ENCODE peak calls at places on chromosomes 7 and 10, in eight cellular contexts. M is AG08395, N is bronchial epithelial cell, A is GM04504, B is NB4, I is fibroblast of mammary gland, X is uterus, F is amygdala. L is an unnamed sample.

GRCh38 chr7:44473295-44473694 is 17.2 kb downstream of the NUDCD3 start:
- DNase-seq in M (peak; percentile 14), N (peak; percentile 83), A (no peak), B (no peak), I (peak; percentile 32), X (no peak), F (no peak), L (no peak)

GRCh38 chr7:16811555-16811954 is 6.8 kb upstream of the AGR2 start:
- DNase-seq in M (peak; percentile 49), N (peak; percentile 89), A (no peak), B (no peak), I (peak; percentile 28), X (no peak), F (no peak), L (peak; percentile 40)

GRCh38 chr10:132692311-132692710 is 93.6 kb downstream of the NKX6-2 start:
- DNase-seq in M (no peak), N (no peak), A (no peak), B (no peak), I (no peak), X (no peak), F (no peak), L (no peak)

GRCh38 chr7:17549406-17549805 is 251.0 kb downstream of the AHR start:
- DNase-seq in M (no peak), N (no peak), A (no peak), B (no peak), I (no peak), X (no peak), F (no peak), L (no peak)

GRCh38 chr7:155412416-155413253 is 45.3 kb upstream of the EN2 start:
- DNase-seq in M (peak; percentile 53), N (peak; percentile 5), A (peak; percentile 11), B (peak; percentile 76), I (peak; percentile 31), X (no peak), F (no peak), L (no peak)

GRCh38 chr10:18402766-18403346 is 248.5 kb downstream of the NSUN6 start:
- DNase-seq in M (no peak), N (no peak), A (no peak), B (no peak), I (peak; percentile 58), X (no peak), F (no peak), L (no peak)

GRCh38 chr7:156612930-156613329 is 27.6 kb upstream of the RNF32 start:
- DNase-seq in M (no peak), N (no peak), A (no peak), B (peak; percentile 30), I (no peak), X (no peak), F (no peak), L (no peak)

GRCh38 chr7:90552521-90552920 is 43.6 kb upstream of the CDK14 start:
- DNase-seq in M (peak; percentile 6), N (peak; percentile 57), A (no peak), B (peak; percentile 31), I (peak; percentile 45), X (no peak), F (no peak), L (no peak)

GRCh38 chr7:54680377-54681005 is 78.5 kb downstream of the SEC61G start:
- DNase-seq in M (no peak), N (no peak), A (no peak), B (no peak), I (no peak), X (no peak), F (no peak), L (no peak)

GRCh38 chr10:21368728-21369425 is 156.6 kb downstream of the SKIDA1 start:
- DNase-seq in M (no peak), N (peak; percentile 91), A (no peak), B (no peak), I (no peak), X (peak; percentile 76), F (no peak), L (no peak)

GRCh38 chr7:140680886-140681285 is 8.1 kb downstream of the ADCK2 start:
- DNase-seq in M (no peak), N (no peak), A (no peak), B (no peak), I (no peak), X (no peak), F (no peak), L (no peak)

GRCh38 chr10:14798631-14799030 is 23.9 kb upstream of the FAM107B start:
- DNase-seq in M (no peak), N (no peak), A (no peak), B (no peak), I (no peak), X (no peak), F (no peak), L (no peak)

GRCh38 chr10:42753507-42754154 is 29.0 kb upstream of the BMS1 start:
- DNase-seq in M (peak; percentile 7), N (no peak), A (no peak), B (peak; percentile 13), I (no peak), X (peak; percentile 30), F (no peak), L (no peak)

GRCh38 chr7:98643232-98643985 is 26.3 kb downstream of the NPTX2 start:
- DNase-seq in M (no peak), N (no peak), A (no peak), B (no peak), I (no peak), X (no peak), F (no peak), L (no peak)

GRCh38 chr7:2886900-2887299 is 42.8 kb upstream of the GNA12 start:
- DNase-seq in M (peak; percentile 70), N (peak; percentile 61), A (peak; percentile 28), B (peak; percentile 80), I (peak; percentile 84), X (no peak), F (no peak), L (peak; percentile 17)

GRCh38 chr7:128796325-128796724 is 4.6 kb downstream of the CCDC136 start:
- DNase-seq in M (peak; percentile 27), N (peak; percentile 31), A (no peak), B (peak; percentile 31), I (peak; percentile 88), X (no peak), F (no peak), L (no peak)

GRCh38 chr7:40263752-40264390 is 129.1 kb downstream of the SUGCT start:
- DNase-seq in M (no peak), N (no peak), A (no peak), B (no peak), I (no peak), X (no peak), F (no peak), L (no peak)

GRCh38 chr7:32155712-32156111 is 85.5 kb upstream of the PDE1C start:
- DNase-seq in M (no peak), N (no peak), A (no peak), B (no peak), I (peak; percentile 20), X (no peak), F (no peak), L (no peak)

GRCh38 chr10:3043512-3044368 is 23.6 kb upstream of the PFKP start:
- DNase-seq in M (peak; percentile 83), N (peak; percentile 63), A (peak; percentile 46), B (peak; percentile 66), I (peak; percentile 75), X (peak; percentile 66), F (no peak), L (peak; percentile 76)

GRCh38 chr10:54769051-54769450 is 32.0 kb downstream of the PCDH15 start:
- DNase-seq in M (no peak), N (no peak), A (no peak), B (no peak), I (no peak), X (no peak), F (no peak), L (no peak)

GRCh38 chr10:124239666-124240065 is 146.3 kb upstream of the CHST15 start:
- DNase-seq in M (no peak), N (no peak), A (no peak), B (no peak), I (no peak), X (no peak), F (no peak), L (no peak)

GRCh38 chr7:117828831-117829230 is 44.4 kb downstream of the CTTNBP2 start:
- DNase-seq in M (no peak), N (no peak), A (no peak), B (no peak), I (peak; percentile 25), X (no peak), F (no peak), L (no peak)

GRCh38 chr7:103632005-103632639 is 186.1 kb upstream of the SLC26A5 start:
- DNase-seq in M (no peak), N (no peak), A (no peak), B (no peak), I (no peak), X (no peak), F (no peak), L (no peak)

L was measured in amniotic stem cell.